ENCODE peak calls at places on chromosomes 4 and X, in eight cellular contexts. T is HTR-8/SVneo; A is GM23248; O is A549; B is MM.1S; H is fibroblast of gingiva; P is activated naive CD4-positive, alpha-beta T cell treated with anti-CD3 and anti-CD28 coated beads, Interleukin-2, amount 50 U/mL, for 72 hours; N is activated T-cell treated with anti-CD3 and anti-CD28 coated beads, Interleukin-2, amount 50 U/mL, for 72 hours. W is an unnamed sample.

GRCh38 chr4:78650106-78651021 is 98.8 kb downstream of the ANXA3 start:
- DNase-seq in O (peak), P (no peak), T (peak), A (peak), N (no peak), B (no peak), H (peak), W (no peak)

GRCh38 chr4:38565271-38566199 is 98.5 kb upstream of the KLF3 start:
- DNase-seq in P (no peak), H (peak), T (no peak), A (peak), B (no peak), O (peak), N (no peak), W (no peak)

GRCh38 chrX:67922950-67923349 is 379.1 kb downstream of the AR start:
- DNase-seq in H (no peak), B (no peak), O (no peak), N (no peak), P (no peak), A (no peak), T (no peak), W (no peak)

GRCh38 chr4:14264437-14264836 is 636.9 kb upstream of the BOD1L1 start:
- DNase-seq in H (no peak), O (peak), B (no peak), P (no peak), A (peak), N (no peak), T (no peak), W (peak)

GRCh38 chrX:130024127-130024526 is 41.7 kb downstream of the BCORL1 start:
- DNase-seq in A (peak), N (peak), T (peak), P (peak), H (peak), O (peak), B (peak), W (peak)

GRCh38 chrX:31656013-31656412 is 584.2 kb upstream of the FTHL17 start:
- DNase-seq in O (no peak), N (no peak), T (no peak), P (no peak), B (no peak), A (peak), H (no peak), W (no peak)

GRCh38 chr4:182578402-182578801 is 335.2 kb downstream of the TENM3 start:
- DNase-seq in N (no peak), O (peak), H (peak), T (peak), P (no peak), A (peak), B (no peak), W (no peak)

GRCh38 chr4:152655272-152656129 is 24.3 kb downstream of the TMEM154 start:
- DNase-seq in T (no peak), N (no peak), H (no peak), A (no peak), O (no peak), B (no peak), P (no peak), W (no peak)

GRCh38 chr4:16001484-16001858 is 38.5 kb upstream of the FGFBP2 start:
- DNase-seq in N (peak), A (peak), O (peak), P (peak), B (peak), T (peak), H (peak), W (peak)

GRCh38 chr4:177442623-177443155 is 452 bp upstream of the AGA start:
- DNase-seq in O (peak), P (no peak), N (peak), A (peak), T (no peak), H (no peak), B (peak), W (peak)

GRCh38 chr4:180657881-180658280 is 1585.3 kb upstream of the TENM3 start:
- DNase-seq in B (no peak), T (no peak), A (no peak), P (no peak), N (no peak), H (no peak), O (no peak), W (no peak)

GRCh38 chr4:147640331-147640730 is 23.1 kb downstream of the TMEM184C start:
- DNase-seq in H (peak), O (no peak), A (peak), N (no peak), B (no peak), P (no peak), T (no peak), W (no peak)

GRCh38 chr4:30385650-30386049 is 334.5 kb upstream of the PCDH7 start:
- DNase-seq in B (no peak), H (no peak), N (no peak), A (no peak), P (no peak), T (no peak), O (no peak), W (no peak)

GRCh38 chr4:69032847-69033638 is 63.2 kb upstream of the UGT2B7 start:
- DNase-seq in N (no peak), A (no peak), T (no peak), H (no peak), O (peak), P (no peak), B (no peak), W (no peak)

GRCh38 chr4:57190651-57191481 is 80.7 kb upstream of the IGFBP7 start:
- DNase-seq in P (peak), H (no peak), T (no peak), A (peak), N (peak), O (peak), B (peak), W (peak)

GRCh38 chr4:3226944-3227343 is 22.0 kb upstream of the MSANTD1 start:
- DNase-seq in H (no peak), P (no peak), T (no peak), N (no peak), B (no peak), A (no peak), O (no peak), W (no peak)

GRCh38 chr4:128859887-128860774 is 50.6 kb downstream of the JADE1 start:
- DNase-seq in T (no peak), O (no peak), N (no peak), B (no peak), H (peak), A (peak), P (no peak), W (no peak)

GRCh38 chr4:140085062-140085622 is 68.8 kb downstream of the MAML3 start:
- DNase-seq in N (no peak), P (no peak), T (no peak), O (peak), B (no peak), H (peak), A (no peak), W (no peak)

GRCh38 chr4:2417765-2418651 is at the start of gene ZFYVE28:
- DNase-seq in N (peak), P (peak), O (peak), A (peak), H (no peak), T (no peak), B (no peak), W (no peak)

GRCh38 chr4:46124773-46125172 is 919 bp upstream of the GABRG1 start:
- DNase-seq in H (no peak), T (no peak), O (no peak), B (no peak), N (no peak), P (no peak), A (peak), W (no peak)

GRCh38 chr4:81954266-81954665 is 419.5 kb downstream of the HNRNPD start:
- DNase-seq in H (no peak), P (no peak), O (no peak), B (no peak), T (no peak), N (no peak), A (no peak), W (no peak)

GRCh38 chrX:151736685-151737084 is 2.1 kb downstream of the CNGA2 start:
- DNase-seq in A (no peak), T (no peak), N (no peak), O (no peak), H (no peak), B (no peak), P (no peak), W (no peak)

GRCh38 chr4:151238477-151238876 is 38.5 kb upstream of the PRSS48 start:
- DNase-seq in B (no peak), O (peak), P (no peak), N (no peak), A (peak), H (peak), T (no peak), W (no peak)

GRCh38 chrX:21374994-21375794 is 976 bp downstream of the CNKSR2 start:
- DNase-seq in H (no peak), B (no peak), N (peak), P (peak), T (no peak), A (no peak), O (no peak), W (no peak)

GRCh38 chr4:38319456-38320348 is 344.3 kb upstream of the KLF3 start:
- DNase-seq in N (peak), O (peak), B (peak), T (peak), P (peak), H (peak), A (peak), W (peak)

GRCh38 chrX:97384685-97385084 is 501.0 kb downstream of the RPA4 start:
- DNase-seq in H (no peak), T (no peak), B (no peak), A (no peak), P (no peak), O (no peak), N (no peak), W (no peak)

GRCh38 chr4:144734522-144734921 is 88.6 kb downstream of the HHIP start:
- DNase-seq in B (no peak), H (peak), P (no peak), O (no peak), A (peak), T (peak), N (no peak), W (no peak)

GRCh38 chrX:69556094-69557011 is 52.2 kb downstream of the NALF2 start:
- DNase-seq in O (peak), P (no peak), T (peak), B (no peak), A (no peak), H (no peak), N (no peak), W (no peak)

GRCh38 chr4:114466299-114466698 is 132.3 kb upstream of the UGT8 start:
- DNase-seq in B (no peak), H (no peak), A (no peak), O (no peak), N (no peak), P (no peak), T (no peak), W (no peak)

GRCh38 chr4:42708625-42709024 is 51.7 kb upstream of the ATP8A1 start:
- DNase-seq in P (no peak), N (no peak), O (no peak), B (no peak), A (no peak), H (no peak), T (no peak), W (no peak)

GRCh38 chrX:1384738-1385250 is 7.1 kb downstream of the SLC25A6 start:
- DNase-seq in O (no peak), A (no peak), T (no peak), P (no peak), B (no peak), N (no peak), H (no peak), W (peak)

GRCh38 chrX:146906166-146906565 is 91.6 kb upstream of the CXorf51A start:
- DNase-seq in A (no peak), N (no peak), T (no peak), B (no peak), P (no peak), H (no peak), O (no peak), W (no peak)

GRCh38 chr4:147950840-147951239 is 219.0 kb downstream of the ARHGAP10 start:
- DNase-seq in B (no peak), P (no peak), T (no peak), N (no peak), H (no peak), A (no peak), O (no peak), W (no peak)

W was measured in Karpas-422.